ENCODE peak calls at places on chromosomes 4 and X, in five cellular contexts. D, R, Q, N and F are unnamed samples.
A peak's percentile ranks its signal among the peaks of the same experiment; 100 is the strongest.

GRCh38 chr4:83644677-83645639 is 109.0 kb downstream of the GPAT3 start:
- DNase-seq in D (peak; percentile 38), R (no peak), Q (no peak), N (peak; percentile 61), F (peak; percentile 16)

GRCh38 chrX:68634649-68635227 is 12.7 kb upstream of the STARD8 start:
- DNase-seq in D (peak; percentile 39), R (no peak), Q (no peak), N (peak; percentile 1), F (no peak)

GRCh38 chrX:10722804-10723364 is 102.5 kb upstream of the MID1 start:
- DNase-seq in D (peak; percentile 28), R (peak; percentile 5), Q (peak; percentile 58), N (peak; percentile 49), F (no peak)

GRCh38 chr4:123749408-123749807 is 352.8 kb downstream of the SPRY1 start:
- DNase-seq in D (no peak), R (peak; percentile 26), Q (peak; percentile 10), N (no peak), F (no peak)

GRCh38 chr4:650951-651883 is 22.9 kb downstream of the ATP5ME start:
- DNase-seq in D (no peak), R (no peak), Q (peak; percentile 76), N (no peak), F (no peak)

GRCh38 chr4:152109585-152110509 is 349.0 kb upstream of the GATB start:
- DNase-seq in D (no peak), R (no peak), Q (no peak), N (no peak), F (no peak)

GRCh38 chrX:103918050-103918449 is 44.4 kb upstream of the TMSB15B start:
- DNase-seq in D (peak; percentile 56), R (no peak), Q (peak; percentile 31), N (peak; percentile 37), F (peak; percentile 16)

GRCh38 chr4:78644744-78645330 is 93.3 kb downstream of the ANXA3 start:
- DNase-seq in D (peak; percentile 74), R (no peak), Q (peak; percentile 63), N (peak; percentile 70), F (peak; percentile 10)

GRCh38 chrX:43702660-43703059 is 46.6 kb downstream of the MAOA start:
- DNase-seq in D (no peak), R (no peak), Q (no peak), N (no peak), F (no peak)

GRCh38 chr4:152408514-152409327 is 127.2 kb downstream of the FBXW7 start:
- DNase-seq in D (peak; percentile 25), R (no peak), Q (no peak), N (peak; percentile 18), F (peak; percentile 1)